ENCODE peak calls at places on chromosomes 6 and 20, in five cellular contexts. Q is mammary epithelial cell, I is cardiac fibroblast, E is nephron progenitor cell, O is fibroblast of the aortic adventitia. B is an unnamed sample.

GRCh38 chr6:79684821-79685220 is 53.7 kb downstream of the SH3BGRL2 start:
- DNase-seq in Q (no peak), I (no peak), E (no peak), O (no peak), B (no peak)

GRCh38 chr6:164098857-164099534 is 684.5 kb downstream of the QKI start:
- DNase-seq in Q (no peak), I (peak; percentile 76), E (no peak), O (peak; percentile 10), B (no peak)

GRCh38 chr6:84601366-84601765 is 163.0 kb downstream of the TBX18 start:
- DNase-seq in Q (no peak), I (no peak), E (no peak), O (no peak), B (no peak)

GRCh38 chr20:17889226-17889625 is 79.4 kb downstream of the SNX5 start:
- DNase-seq in Q (no peak), I (peak; percentile 59), E (no peak), O (peak; percentile 65), B (peak; percentile 49)

GRCh38 chr20:41231850-41232249 is 85.7 kb downstream of the ZHX3 start:
- DNase-seq in Q (no peak), I (no peak), E (no peak), O (no peak), B (no peak)

GRCh38 chr6:84733889-84734288 is 30.5 kb downstream of the TBX18 start:
- DNase-seq in Q (no peak), I (no peak), E (no peak), O (no peak), B (no peak)

GRCh38 chr20:44072381-44072780 is 114.6 kb downstream of the JPH2 start:
- DNase-seq in Q (no peak), I (no peak), E (no peak), O (no peak), B (no peak)

GRCh38 chr6:75800133-75800532 is 51.1 kb downstream of the MYO6 start:
- DNase-seq in Q (no peak), I (no peak), E (no peak), O (no peak), B (no peak)

GRCh38 chr6:135423649-135424128 is 73.9 kb downstream of the AHI1 start:
- DNase-seq in Q (peak; percentile 14), I (peak; percentile 68), E (no peak), O (peak; percentile 69), B (peak; percentile 60)

GRCh38 chr20:17161661-17162410 is 65.0 kb upstream of the PCSK2 start:
- DNase-seq in Q (no peak), I (no peak), E (no peak), O (no peak), B (no peak)

GRCh38 chr6:149467265-149467664 is 17.5 kb downstream of the ZC3H12D start:
- DNase-seq in Q (no peak), I (no peak), E (no peak), O (no peak), B (no peak)

GRCh38 chr6:157471077-157471686 is 90.2 kb downstream of the ZDHHC14 start:
- DNase-seq in Q (no peak), I (no peak), E (no peak), O (no peak), B (no peak)
- TF ChIP-seq CTCF in Q (no peak), I (no peak), E (no peak), O (no peak), B (no peak)

GRCh38 chr6:143545976-143546547 is 34.5 kb upstream of the FUCA2 start:
- DNase-seq in Q (peak; percentile 50), I (peak; percentile 15), E (no peak), O (peak; percentile 40), B (peak; percentile 49)
- TF ChIP-seq CTCF in Q (no peak), I (no peak), E (no peak), O (no peak), B (no peak)

DNA sequence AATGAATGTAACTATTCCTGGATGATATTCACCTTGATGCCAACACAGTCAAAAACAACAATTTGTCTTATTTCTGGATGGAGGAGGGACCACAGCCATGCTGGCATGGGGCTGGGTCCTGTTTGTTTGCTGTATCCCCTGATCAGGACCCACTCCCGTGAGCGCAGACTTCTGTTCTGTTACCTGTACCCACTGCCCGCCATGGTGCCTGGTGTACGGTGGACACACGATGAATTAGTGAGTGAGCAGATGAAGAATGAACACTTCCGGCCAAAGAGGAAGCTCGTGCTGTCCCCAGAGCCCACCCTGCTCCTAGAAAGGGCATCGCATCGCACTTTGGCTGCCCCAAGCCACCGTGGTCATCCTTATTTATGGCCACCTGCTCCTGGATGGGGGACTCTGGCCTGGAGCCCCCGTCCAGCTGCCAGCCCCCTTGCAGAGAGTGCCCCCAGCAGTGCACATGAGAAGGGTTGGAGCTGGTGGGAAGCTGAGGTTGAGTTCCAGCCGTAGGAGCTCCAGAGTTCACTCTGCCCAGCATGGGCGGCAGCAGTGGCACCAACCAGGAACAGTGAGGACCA is 100.9 kb downstream of the BMP7 start:
- DNase-seq in Q (no peak), I (no peak), E (no peak), O (no peak), B (no peak)
- TF ChIP-seq CTCF in Q (no peak), I (no peak), E (no peak), O (no peak), B (no peak)

DNA sequence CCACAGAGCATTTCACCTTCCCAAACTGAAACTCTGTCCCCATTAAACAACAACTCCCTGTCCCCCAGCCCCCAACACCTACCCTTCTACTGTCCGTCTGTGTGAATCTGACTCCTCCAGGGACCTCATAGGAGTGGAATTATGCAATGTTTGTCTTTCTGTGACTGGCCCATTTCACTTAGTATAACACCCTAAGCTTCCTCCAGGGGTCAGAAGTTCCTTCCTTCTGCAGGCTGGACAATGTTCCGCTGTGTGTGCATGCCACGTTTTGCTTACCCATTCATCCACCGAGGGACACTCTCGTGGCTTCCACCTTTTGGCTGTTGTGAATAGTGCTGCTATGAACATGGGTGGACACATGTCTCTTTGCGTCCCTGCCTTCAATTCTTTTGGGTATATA is 37.6 kb upstream of the MPC1 start:
- DNase-seq in Q (no peak), I (peak; percentile 41), E (no peak), O (peak; percentile 52), B (peak; percentile 59)
- TF ChIP-seq CTCF in Q (peak; percentile 7), I (peak; percentile 31), E (no peak), O (peak; percentile 36), B (peak; percentile 42)

GRCh38 chr6:105170066-105170465 is 9.7 kb downstream of the POPDC3 start:
- DNase-seq in Q (no peak), I (no peak), E (no peak), O (no peak), B (no peak)

GRCh38 chr6:105177521-105177920 is 2.3 kb downstream of the POPDC3 start:
- DNase-seq in Q (no peak), I (no peak), E (no peak), O (no peak), B (no peak)

GRCh38 chr6:105178636-105179035 is 1.2 kb downstream of the POPDC3 start:
- DNase-seq in Q (no peak), I (no peak), E (no peak), O (no peak), B (no peak)

GRCh38 chr6:105178110-105178509 is 1.7 kb downstream of the POPDC3 start:
- DNase-seq in Q (peak; percentile 89), I (peak; percentile 61), E (no peak), O (peak; percentile 79), B (peak; percentile 76)

GRCh38 chr6:105174512-105174911 is 5.3 kb downstream of the POPDC3 start:
- DNase-seq in Q (peak; percentile 86), I (no peak), E (no peak), O (peak; percentile 44), B (no peak)
- TF ChIP-seq CTCF in Q (no peak), I (no peak), E (no peak), O (no peak), B (no peak)

DNA sequence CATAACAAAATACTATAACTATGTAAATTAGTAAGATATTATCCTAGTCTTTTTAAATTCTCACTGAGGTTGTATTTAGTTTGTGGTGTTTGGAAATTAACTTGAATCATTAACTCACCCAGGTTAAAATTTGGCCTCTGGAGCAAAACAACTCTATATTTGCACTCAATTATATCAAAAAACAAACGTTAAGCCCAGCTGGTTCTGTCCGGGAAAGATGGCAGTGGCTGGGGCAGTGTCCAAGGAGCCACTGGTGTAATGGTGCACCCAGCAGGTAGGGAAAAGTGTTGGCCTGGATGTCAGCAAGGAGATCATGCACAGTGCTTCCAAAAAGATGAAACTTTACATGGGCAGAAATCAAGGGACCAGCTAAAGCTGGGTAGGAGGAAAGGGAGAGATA is 285.3 kb upstream of the CITED2 start:
- DNase-seq in Q (no peak), I (no peak), E (no peak), O (no peak), B (no peak)
- TF ChIP-seq CTCF in Q (no peak), I (no peak), E (no peak), O (no peak), B (no peak)

GRCh38 chr6:34455831-34456230 is 10.0 kb upstream of the PACSIN1 start:
- DNase-seq in Q (no peak), I (no peak), E (no peak), O (no peak), B (no peak)
- TF ChIP-seq CTCF in Q (no peak), I (no peak), E (no peak), O (no peak), B (no peak)

GRCh38 chr6:13769655-13770053 is 44.7 kb downstream of the MCUR1 start:
- DNase-seq in Q (no peak), I (no peak), E (no peak), O (no peak), B (no peak)
- TF ChIP-seq CTCF in Q (peak; percentile 35), I (peak; percentile 23), E (no peak), O (peak; percentile 11), B (peak; percentile 35)

GRCh38 chr20:61733216-61733615 is 332.5 kb downstream of the TAF4 start:
- DNase-seq in Q (no peak), I (no peak), E (no peak), O (no peak), B (no peak)

GRCh38 chr20:61733891-61734732 is 331.6 kb downstream of the TAF4 start:
- DNase-seq in Q (no peak), I (no peak), E (peak; percentile 37), O (no peak), B (no peak)

GRCh38 chr20:61735503-61735785 is 330.2 kb downstream of the TAF4 start:
- DNase-seq in Q (no peak), I (no peak), E (no peak), O (no peak), B (no peak)

GRCh38 chr20:61736001-61736635 is 329.6 kb downstream of the TAF4 start:
- DNase-seq in Q (no peak), I (no peak), E (no peak), O (no peak), B (no peak)

GRCh38 chr20:61734733-61735502 is 330.8 kb downstream of the TAF4 start:
- DNase-seq in Q (no peak), I (no peak), E (no peak), O (no peak), B (no peak)
- TF ChIP-seq CTCF in Q (no peak), I (no peak), E (no peak), O (no peak), B (no peak)